ENCODE peak calls at places on chromosome 20, in six cellular contexts. O is prostate gland, G is upper lobe of left lung, Y is A549, T is HCT116, E is cardiac muscle cell. L is an unnamed sample.

GRCh38 chr20:24149881-24150307 is 161.3 kb upstream of the GGTLC1 start:
- DNase-seq in O (no peak), G (no peak), Y (peak; percentile 25), T (no peak), E (peak; percentile 25), L (no peak)

GRCh38 chr20:19815553-19815991 is 57.5 kb downstream of the RIN2 start:
- DNase-seq in O (no peak), G (peak; percentile 42), Y (peak; percentile 95), T (peak; percentile 70), E (peak; percentile 92), L (no peak)

GRCh38 chr20:43991264-43991663 is 76.6 kb downstream of the TOX2 start:
- DNase-seq in O (no peak), G (no peak), Y (no peak), T (no peak), E (no peak), L (no peak)

GRCh38 chr20:25017257-25017803 is 24.8 kb upstream of the APMAP start:
- DNase-seq in O (peak; percentile 98), G (peak; percentile 94), Y (no peak), T (no peak), E (no peak), L (no peak)

GRCh38 chr20:51862796-51863195 is 60.5 kb upstream of the SALL4 start:
- DNase-seq in O (no peak), G (no peak), Y (no peak), T (no peak), E (no peak), L (no peak)

GRCh38 chr20:47318027-47318595 is 38.4 kb downstream of the ZMYND8 start:
- DNase-seq in O (no peak), G (peak; percentile 52), Y (no peak), T (no peak), E (no peak), L (no peak)

GRCh38 chr20:10513931-10514575 is 78.9 kb downstream of the SLX4IP start:
- DNase-seq in O (no peak), G (no peak), Y (no peak), T (no peak), E (peak; percentile 57), L (no peak)

GRCh38 chr20:23152308-23152892 is 66.3 kb upstream of the CD93 start:
- DNase-seq in O (no peak), G (peak; percentile 87), Y (no peak), T (no peak), E (peak; percentile 64), L (no peak)

GRCh38 chr20:26214991-26215390 is 518.3 kb upstream of the ZNF337 start:
- DNase-seq in O (no peak), G (no peak), Y (no peak), T (no peak), E (no peak), L (no peak)

GRCh38 chr20:38581013-38581412 is at the start of gene ADIG:
- DNase-seq in O (no peak), G (no peak), Y (no peak), T (no peak), E (no peak), L (no peak)

GRCh38 chr20:33433465-33433864 is 10.1 kb downstream of the SNTA1 start:
- DNase-seq in O (no peak), G (peak; percentile 74), Y (no peak), T (no peak), E (no peak), L (no peak)

GRCh38 chr20:32483351-32484220 is 101.5 kb downstream of the NOL4L start:
- DNase-seq in O (peak; percentile 78), G (peak; percentile 84), Y (peak; percentile 55), T (peak; percentile 3), E (peak; percentile 86), L (no peak)

GRCh38 chr20:9244811-9245210 is 175.9 kb downstream of the PLCB4 start:
- DNase-seq in O (no peak), G (no peak), Y (no peak), T (no peak), E (no peak), L (no peak)

GRCh38 chr20:34099675-34100074 is 12.4 kb downstream of the EIF2S2 start:
- DNase-seq in O (no peak), G (no peak), Y (no peak), T (no peak), E (no peak), L (no peak)

GRCh38 chr20:21102252-21102609 is 3.9 kb downstream of the LINC00237 start:
- DNase-seq in O (no peak), G (no peak), Y (no peak), T (no peak), E (no peak), L (no peak)

GRCh38 chr20:37382539-37383120 is 36.7 kb downstream of the SRC start:
- DNase-seq in O (no peak), G (peak; percentile 19), Y (no peak), T (no peak), E (no peak), L (no peak)

GRCh38 chr20:9912858-9913434 is 74.1 kb upstream of the PAK5 start:
- DNase-seq in O (peak; percentile 35), G (peak; percentile 33), Y (peak; percentile 38), T (peak; percentile 40), E (peak; percentile 59), L (no peak)

GRCh38 chr20:24141111-24141510 is 152.5 kb upstream of the GGTLC1 start:
- DNase-seq in O (no peak), G (no peak), Y (no peak), T (no peak), E (no peak), L (no peak)

GRCh38 chr20:46250772-46251171 is 57.5 kb downstream of the CDH22 start:
- DNase-seq in O (no peak), G (no peak), Y (no peak), T (no peak), E (no peak), L (no peak)

GRCh38 chr20:46251211-46251673 is 57.1 kb downstream of the CDH22 start:
- DNase-seq in O (no peak), G (no peak), Y (no peak), T (no peak), E (no peak), L (no peak)

GRCh38 chr20:46246527-46246926 is 61.8 kb downstream of the CDH22 start:
- DNase-seq in O (no peak), G (no peak), Y (no peak), T (no peak), E (no peak), L (no peak)

GRCh38 chr20:46252352-46253091 is 55.8 kb downstream of the CDH22 start:
- DNase-seq in O (no peak), G (no peak), Y (no peak), T (no peak), E (no peak), L (no peak)

DNA sequence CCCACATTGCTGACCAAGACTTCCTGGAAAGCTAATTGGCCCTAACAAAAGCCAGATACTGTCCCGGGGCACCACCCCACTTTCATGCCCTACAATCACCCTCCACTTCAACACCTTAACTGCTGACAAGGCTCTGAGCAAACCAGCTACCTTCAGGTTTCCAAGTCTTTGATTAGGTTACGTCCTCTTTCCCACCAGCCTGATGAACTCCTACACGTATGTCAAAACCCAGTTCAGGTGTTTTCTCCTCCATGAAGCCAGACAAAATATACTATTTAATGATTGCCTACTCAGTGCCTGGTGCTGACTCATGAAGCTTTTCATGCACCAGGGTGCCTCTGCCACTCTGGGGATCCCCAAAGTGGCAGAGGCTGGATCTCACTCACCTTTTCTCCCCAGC is 58.6 kb downstream of the CDH22 start:
- DNase-seq in O (no peak), G (no peak), Y (no peak), T (no peak), E (no peak), L (no peak)
- H3K4me1 ChIP-seq in O (no peaks in the 10 kb centered on the region), G (no peaks in the 10 kb centered on the region), Y (no peaks in the 10 kb centered on the region), T (peaks cover 12% of the 10 kb centered on the region), E (no peaks in the 10 kb centered on the region), L (no peaks in the 10 kb centered on the region)

DNA sequence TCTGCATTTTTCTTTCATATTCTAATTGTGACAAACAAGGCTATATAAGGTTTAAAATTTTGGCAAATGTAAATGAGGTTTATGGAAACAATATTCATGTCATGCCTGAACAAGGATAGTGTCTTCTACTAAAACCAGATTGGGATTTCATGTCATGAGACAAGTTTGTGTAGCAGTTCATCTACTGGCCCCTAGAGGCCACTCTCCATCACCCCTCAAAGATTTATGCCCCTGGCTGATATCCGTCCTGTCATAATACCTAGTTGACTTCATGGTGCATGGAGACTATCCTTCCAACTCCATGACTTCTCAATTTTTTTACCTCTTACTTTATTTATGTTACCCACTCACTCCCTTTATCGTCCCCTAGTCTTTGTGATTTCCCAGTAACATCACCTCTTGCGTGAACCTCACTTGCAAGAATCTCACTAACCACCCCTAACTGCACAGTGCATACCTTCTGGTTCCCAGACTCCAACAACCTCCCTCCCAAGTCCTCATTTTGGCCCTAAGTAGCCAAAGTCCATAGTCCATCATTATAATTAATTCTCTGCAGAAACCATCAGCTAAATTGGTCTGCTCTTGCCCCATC is 179.8 kb downstream of the TASP1 start:
- DNase-seq in O (no peak), G (peak; percentile 25), Y (peak; percentile 41), T (peak; percentile 13), E (peak; percentile 66), L (no peak)
- TF ChIP-seq CTCF in O (peak; percentile 53), G (peak; percentile 63), Y (peak; percentile 65), T (peak; percentile 88), E (peak; percentile 94), L (peak; percentile 66)

DNA sequence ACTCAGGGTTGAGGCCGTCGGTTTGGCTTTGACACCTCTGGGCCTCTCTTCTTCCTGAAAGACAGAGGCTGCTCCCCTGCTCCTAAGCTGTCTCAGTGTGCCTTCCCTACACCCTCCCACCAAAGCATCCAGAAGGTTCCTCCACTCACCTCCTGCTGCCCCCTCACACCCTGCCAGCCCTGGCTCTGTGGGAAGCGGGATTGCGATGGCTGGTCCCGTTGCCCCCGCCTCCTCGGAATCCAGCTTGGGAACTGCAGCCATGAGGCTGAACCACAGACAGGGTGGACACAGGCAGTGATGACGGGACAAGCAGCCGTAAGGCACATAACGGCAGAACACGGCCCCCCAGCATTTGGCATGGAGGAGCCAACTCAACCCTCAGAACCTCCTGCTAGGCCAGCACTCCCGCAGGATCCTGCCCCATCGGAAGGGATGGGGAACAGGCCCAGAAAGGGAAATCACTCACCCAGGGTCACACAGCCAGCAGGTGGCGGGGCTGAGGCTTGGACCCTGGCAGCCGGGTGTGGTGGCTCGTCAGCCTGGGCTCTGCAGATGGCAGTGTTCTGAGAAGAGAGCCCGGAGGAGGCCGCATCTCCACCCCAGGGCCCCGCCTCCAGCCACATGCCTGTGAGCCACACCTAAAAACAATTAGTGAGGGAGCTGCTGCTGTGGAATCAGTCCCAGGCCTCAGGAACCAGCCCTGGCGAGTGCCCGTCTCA is 139.6 kb downstream of the PHACTR3 start:
- DNase-seq in O (no peak), G (no peak), Y (no peak), T (peak; percentile 27), E (no peak), L (no peak)
- H3K4me3 ChIP-seq in O (no peak overlapping the region), G (no peak overlapping the region), Y (no peak overlapping the region), T (no peak overlapping the region), E (no peak overlapping the region), L (no peak overlapping the region)

DNA sequence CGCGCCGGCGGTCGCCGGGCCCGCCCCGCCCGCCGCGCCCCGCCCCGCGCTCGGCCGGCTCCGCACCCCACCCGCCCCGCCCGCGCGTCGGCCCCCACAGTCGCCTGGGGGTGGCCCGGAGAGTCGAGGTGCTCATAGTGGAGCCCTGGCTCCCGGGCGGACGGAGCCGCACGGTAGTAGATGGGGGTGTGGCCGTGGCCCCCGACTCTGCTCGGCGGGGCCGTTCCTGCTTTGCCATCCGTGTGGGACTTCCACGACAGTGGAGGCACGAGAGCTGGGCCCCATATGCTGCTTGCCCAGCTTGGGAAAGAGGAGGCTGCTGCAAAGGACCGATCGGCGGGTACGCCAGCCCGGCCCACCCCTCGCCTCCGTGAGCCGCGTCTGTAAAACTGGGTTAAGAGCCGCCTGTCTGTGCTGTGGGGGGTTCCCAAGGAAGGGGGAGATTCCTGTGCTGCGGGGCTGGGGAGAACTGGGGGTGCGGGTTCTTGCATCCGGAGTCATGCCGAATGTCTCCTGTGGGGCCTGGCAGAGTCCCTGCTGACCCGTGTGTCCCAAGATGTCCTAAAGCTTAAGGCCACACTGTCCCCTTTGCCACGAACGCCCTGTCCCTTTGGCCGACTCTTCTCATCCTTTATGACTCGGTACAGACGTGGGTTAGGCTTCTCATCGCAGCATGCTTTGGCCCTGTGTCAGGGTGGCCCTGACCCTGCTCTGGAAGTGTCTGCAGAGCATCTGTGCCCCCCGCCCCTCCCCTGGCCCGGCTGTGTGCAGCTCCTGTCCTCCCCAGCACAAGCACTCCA is at the start of gene OPRL1:
- DNase-seq in O (no peak), G (peak; percentile 41), Y (no peak), T (no peak), E (peak; percentile 35), L (no peak)
- H3K4me1 ChIP-seq in O (peaks cover 9% of the 10 kb centered on the region), G (peaks cover 38% of the 10 kb centered on the region), Y (peaks cover 27% of the 10 kb centered on the region), T (peaks cover 14% of the 10 kb centered on the region), E (peaks cover 17% of the 10 kb centered on the region), L (peaks cover 44% of the 10 kb centered on the region)